ENCODE peak calls at places on chromosomes 3 and 15, in four cellular contexts. E is IMR-90, B is H1, X is H9. H is an unnamed sample. For H3K27me3 and H3K4me1, the result is how much of the 10 kb centered on the place peaks cover.

GRCh38 chr3:5019411-5020261 is 40.4 kb downstream of the BHLHE40 start:
- DNase-seq in E (no peak), B (no peak), X (no peak), H (no peak)

GRCh38 chr15:41476416-41477048 is 17.1 kb upstream of the ITPKA start:
- DNase-seq in E (peak), B (no peak), X (no peak), H (no peak)

GRCh38 chr3:193207874-193208273 is 33.1 kb upstream of the PLAAT1 start:
- DNase-seq in E (no peak), B (no peak), X (no peak), H (no peak)

GRCh38 chr15:66588537-66588936 is 22.7 kb upstream of the LCTL start:
- DNase-seq in E (no peak), B (no peak), X (peak), H (peak)

GRCh38 chr15:99226802-99227201 is 22.6 kb downstream of the TTC23 start:
- DNase-seq in E (no peak), B (no peak), X (no peak), H (no peak)

GRCh38 chr3:196514350-196514716 is 813 bp downstream of the SMCO1 start:
- DNase-seq in E (no peak), B (no peak), X (no peak), H (no peak)

GRCh38 chr15:55588070-55588817 is at the start of gene PYGO1:
- DNase-seq in E (peak), B (no peak), X (peak), H (peak)

GRCh38 chr3:170346481-170347125 is 10.9 kb upstream of the SKIL start:
- DNase-seq in E (peak), B (no peak), X (no peak), H (peak)

GRCh38 chr3:14898929-14899328 is 48.5 kb upstream of the NR2C2 start:
- DNase-seq in E (no peak), B (no peak), X (no peak), H (no peak)

GRCh38 chr3:49180116-49180515 is 8.7 kb downstream of the KLHDC8B start:
- DNase-seq in E (no peak), B (no peak), X (no peak), H (no peak)

GRCh38 chr3:66938338-66938963 is 59.7 kb upstream of the KBTBD8 start:
- DNase-seq in E (peak), B (peak), X (peak), H (peak)

GRCh38 chr3:48238506-48239085 is 2.3 kb upstream of the ZNF589 start:
- DNase-seq in E (no peak), B (no peak), X (no peak), H (no peak)

GRCh38 chr3:71997066-71997653 is 212.2 kb upstream of the PROK2 start:
- DNase-seq in E (peak), B (no peak), X (no peak), H (no peak)

GRCh38 chr15:93126496-93127083 is 37.6 kb upstream of the RGMA start:
- DNase-seq in E (no peak), B (no peak), X (no peak), H (no peak)

GRCh38 chr3:13332158-13332557 is 88.0 kb downstream of the NUP210 start:
- DNase-seq in E (no peak), B (no peak), X (no peak), H (no peak)

GRCh38 chr3:36893137-36893557 is 51.7 kb downstream of the TRANK1 start:
- DNase-seq in E (peak), B (no peak), X (no peak), H (peak)

GRCh38 chr3:44862221-44862637 is 517 bp downstream of the TMEM42 start:
- DNase-seq in E (peak), B (no peak), X (no peak), H (peak)

GRCh38 chr3:14212032-14212431 is 33.4 kb downstream of the LSM3 start:
- DNase-seq in E (no peak), B (no peak), X (no peak), H (no peak)

GRCh38 chr15:74587924-74588323 is 27.7 kb upstream of the CLK3 start:
- DNase-seq in E (no peak), B (no peak), X (no peak), H (no peak)

GRCh38 chr3:53142986-53143385 is 12.8 kb upstream of the RFT1 start:
- DNase-seq in E (no peak), B (no peak), X (no peak), H (no peak)

GRCh38 chr3:51617597-51617996 is 53.5 kb upstream of the TEX264 start:
- DNase-seq in E (no peak), B (no peak), X (no peak), H (no peak)

GRCh38 chr15:65421360-65422215 is 1.2 kb downstream of the IGDCC4 start:
- DNase-seq in E (peak), B (no peak), X (peak), H (peak)

GRCh38 chr3:38039899-38040261 is 872 bp downstream of the DLEC1 start:
- DNase-seq in E (peak), B (no peak), X (peak), H (peak)

GRCh38 chr15:29934251-29934650 is 112.0 kb upstream of the TJP1 start:
- DNase-seq in E (peak), B (no peak), X (no peak), H (no peak)

GRCh38 chr3:127822836-127823589 is 698 bp upstream of the MGLL start:
- DNase-seq in E (peak), B (no peak), X (no peak), H (no peak)

GRCh38 chr3:127524300-127524896 is 66.1 kb downstream of the TPRA1 start:
- DNase-seq in E (no peak), B (no peak), X (peak), H (peak)

GRCh38 chr15:77650285-77650684 is 17.6 kb upstream of the LINGO1 start:
- DNase-seq in E (no peak), B (no peak), X (peak), H (peak)

GRCh38 chr3:43346990-43347749 is 60.8 kb downstream of the SNRK start:
- DNase-seq in E (peak), B (no peak), X (no peak), H (no peak)

DNA sequence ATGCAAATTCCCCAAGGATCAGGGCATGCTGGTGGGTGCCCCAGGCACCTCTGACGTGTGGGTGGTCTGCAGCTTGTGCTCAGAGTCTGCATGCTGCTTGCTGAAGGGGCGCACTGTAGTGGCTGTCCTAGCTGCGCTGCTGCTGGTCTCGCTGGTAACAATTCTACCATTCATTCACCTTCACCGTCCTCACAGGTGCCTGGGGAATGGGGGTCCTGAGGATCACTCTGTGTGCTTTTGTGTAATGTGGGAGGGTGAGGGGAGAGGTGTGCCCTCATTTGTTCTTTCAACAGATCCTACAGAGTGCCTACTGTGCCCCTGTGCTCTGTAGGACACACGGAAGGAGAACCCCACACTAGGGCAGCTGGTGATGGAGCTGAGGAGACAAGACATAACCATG is 2.1 kb upstream of the ITGA11 start:
- DNase-seq in E (no peak), B (no peak), X (peak), H (no peak)
- H3K27me3 ChIP-seq in E (under half), B (half or more), X (under half), H (under half)

DNA sequence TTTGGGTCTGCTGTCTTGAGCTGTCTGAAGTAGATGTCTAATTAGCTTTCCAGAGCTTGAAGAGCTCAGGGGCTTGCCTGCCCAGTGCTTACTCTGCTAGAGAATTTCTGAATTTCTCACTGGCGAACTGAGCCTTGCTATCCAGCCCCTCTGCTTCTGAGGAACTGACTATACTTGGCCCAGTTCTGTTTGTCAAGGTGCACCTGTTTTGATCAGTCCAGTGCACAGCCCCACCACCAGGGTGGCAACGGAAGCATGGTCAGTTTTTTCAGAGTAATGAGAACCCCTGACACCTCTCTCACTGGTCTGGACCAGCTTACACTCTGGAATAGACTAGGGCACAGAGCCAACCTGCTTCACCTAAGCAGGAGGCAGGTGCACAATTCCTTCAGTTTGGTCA is 25.2 kb downstream of the ITGB5 start:
- DNase-seq in E (no peak), B (no peak), X (no peak), H (no peak)
- H3K4me1 ChIP-seq in E (under half), B (under half), X (under half), H (under half)

GRCh38 chr15:100723323-100723801 is 121.0 kb downstream of the ASB7 start:
- DNase-seq in E (no peak), B (no peak), X (no peak), H (no peak)
- H3K56ac ChIP-seq in E (no peak), B (no peak), X (no peak), H (no peak)

GRCh38 chr3:154427685-154428291 is 2.2 kb downstream of the GPR149 start:
- DNase-seq in E (no peak), B (no peak), X (peak), H (peak)
- H3K27me3 ChIP-seq in E (under half), B (under half), X (under half), H (under half)

GRCh38 chr3:181724432-181724740 is 12.7 kb downstream of the SOX2 start:
- DNase-seq in E (no peak), B (no peak), X (no peak), H (no peak)
- H3K4me1 ChIP-seq in E (under half), B (under half), X (under half), H (under half)

GRCh38 chr15:101406014-101406413 is 83.5 kb downstream of the PCSK6 start:
- DNase-seq in E (no peak), B (no peak), X (no peak), H (no peak)
- H3K56ac ChIP-seq in E (no peak), B (no peak), X (no peak), H (no peak)